ENCODE peak calls at places on chromosomes 4 and X, in four cellular contexts. Q is kidney, Y is upper lobe of right lung, M is heart left ventricle. Z is an unnamed sample.

GRCh38 chr4:100206850-100207249 is 16.6 kb upstream of the DDIT4L start:
- DNase-seq in M (no peak), Q (no peak), Y (no peak), Z (no peak)

GRCh38 chrX:143115466-143115865 is 89.7 kb downstream of the SPANXN4 start:
- DNase-seq in Y (no peak), M (no peak), Q (no peak), Z (no peak)

GRCh38 chr4:3270141-3270611 is 21.2 kb downstream of the MSANTD1 start:
- DNase-seq in Y (no peak), M (peak), Q (peak), Z (no peak)

GRCh38 chr4:109690690-109691410 is 12.4 kb downstream of the CASP6 start:
- DNase-seq in Y (no peak), M (no peak), Q (no peak), Z (no peak)

GRCh38 chr4:109185548-109185947 is 116.9 kb downstream of the COL25A1 start:
- DNase-seq in Y (no peak), M (no peak), Q (no peak), Z (no peak)

GRCh38 chrX:3962511-3963350 is 249.3 kb upstream of the PRKX start:
- DNase-seq in M (no peak), Y (no peak), Q (no peak), Z (no peak)

GRCh38 chrX:16578218-16578617 is 71.7 kb upstream of the S100G start:
- DNase-seq in M (no peak), Q (no peak), Y (no peak), Z (no peak)

GRCh38 chr4:37066149-37066548 is 178.4 kb upstream of the NWD2 start:
- DNase-seq in Y (no peak), Q (no peak), M (no peak), Z (no peak)

GRCh38 chr4:159002950-159003349 is 99.9 kb upstream of the RAPGEF2 start:
- DNase-seq in Q (no peak), Y (no peak), M (no peak), Z (no peak)

GRCh38 chrX:45788941-45789348 is 588.3 kb upstream of the DIPK2B start:
- DNase-seq in M (peak), Y (peak), Q (peak), Z (peak)

GRCh38 chr4:125736057-125736456 is 421.3 kb downstream of the FAT4 start:
- DNase-seq in Y (no peak), Q (no peak), M (no peak), Z (no peak)
- TF ChIP-seq CTCF in Y (no peak), Q (no peak), M (no peak), Z (no peak)

GRCh38 chr4:41795796-41796195 is 47.3 kb upstream of the PHOX2B start:
- DNase-seq in M (no peak), Y (no peak), Q (no peak), Z (no peak)

GRCh38 chr4:41787931-41788330 is 39.4 kb upstream of the PHOX2B start:
- DNase-seq in Q (no peak), M (no peak), Y (no peak), Z (no peak)

GRCh38 chr4:41796545-41797210 is 48.2 kb upstream of the PHOX2B start:
- DNase-seq in M (peak), Y (no peak), Q (no peak), Z (no peak)

GRCh38 chr4:41792166-41792565 is 43.6 kb upstream of the PHOX2B start:
- DNase-seq in Y (no peak), Q (no peak), M (no peak), Z (no peak)

GRCh38 chr4:41791557-41791956 is 43.0 kb upstream of the PHOX2B start:
- DNase-seq in Q (no peak), M (no peak), Y (no peak), Z (no peak)
- TF ChIP-seq CTCF in Q (no peak), M (no peak), Y (no peak), Z (no peak)

DNA sequence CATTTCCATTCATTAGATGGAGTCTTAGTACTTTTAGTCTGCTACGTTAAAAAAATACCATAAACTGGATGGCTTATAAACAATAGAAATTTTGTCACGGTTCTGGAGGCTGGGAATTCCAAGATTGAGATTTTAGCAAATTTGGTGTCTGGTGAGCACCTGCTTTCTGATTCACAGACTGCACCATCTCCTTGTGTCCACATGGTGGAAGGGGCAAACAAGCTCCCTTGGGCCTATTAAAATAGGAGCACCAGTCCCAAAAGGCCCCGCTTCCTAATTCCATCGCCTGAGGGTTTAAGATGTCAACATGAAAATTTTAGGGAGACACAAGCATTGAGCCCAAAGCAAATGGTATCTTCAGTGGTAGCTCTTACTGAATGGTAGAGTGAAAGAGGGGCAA is 120.5 kb upstream of the MAP9 start:
- DNase-seq in M (no peak), Y (no peak), Q (no peak), Z (no peak)
- TF ChIP-seq CTCF in M (peak), Y (no peak), Q (no peak), Z (no peak)

GRCh38 chr4:26509681-26510333 is 19.5 kb upstream of the CCKAR start:
- DNase-seq in Q (no peak), Y (no peak), M (no peak), Z (no peak)

GRCh38 chr4:26507286-26507685 is 17.0 kb upstream of the CCKAR start:
- DNase-seq in Y (no peak), Q (no peak), M (no peak), Z (no peak)

GRCh38 chr4:26503427-26503826 is 13.1 kb upstream of the CCKAR start:
- DNase-seq in Y (no peak), M (no peak), Q (no peak), Z (no peak)

GRCh38 chr4:26503844-26504243 is 13.6 kb upstream of the CCKAR start:
- DNase-seq in Q (no peak), Y (no peak), M (no peak), Z (no peak)
- TF ChIP-seq CTCF in Q (no peak), Y (no peak), M (no peak), Z (no peak)

DNA sequence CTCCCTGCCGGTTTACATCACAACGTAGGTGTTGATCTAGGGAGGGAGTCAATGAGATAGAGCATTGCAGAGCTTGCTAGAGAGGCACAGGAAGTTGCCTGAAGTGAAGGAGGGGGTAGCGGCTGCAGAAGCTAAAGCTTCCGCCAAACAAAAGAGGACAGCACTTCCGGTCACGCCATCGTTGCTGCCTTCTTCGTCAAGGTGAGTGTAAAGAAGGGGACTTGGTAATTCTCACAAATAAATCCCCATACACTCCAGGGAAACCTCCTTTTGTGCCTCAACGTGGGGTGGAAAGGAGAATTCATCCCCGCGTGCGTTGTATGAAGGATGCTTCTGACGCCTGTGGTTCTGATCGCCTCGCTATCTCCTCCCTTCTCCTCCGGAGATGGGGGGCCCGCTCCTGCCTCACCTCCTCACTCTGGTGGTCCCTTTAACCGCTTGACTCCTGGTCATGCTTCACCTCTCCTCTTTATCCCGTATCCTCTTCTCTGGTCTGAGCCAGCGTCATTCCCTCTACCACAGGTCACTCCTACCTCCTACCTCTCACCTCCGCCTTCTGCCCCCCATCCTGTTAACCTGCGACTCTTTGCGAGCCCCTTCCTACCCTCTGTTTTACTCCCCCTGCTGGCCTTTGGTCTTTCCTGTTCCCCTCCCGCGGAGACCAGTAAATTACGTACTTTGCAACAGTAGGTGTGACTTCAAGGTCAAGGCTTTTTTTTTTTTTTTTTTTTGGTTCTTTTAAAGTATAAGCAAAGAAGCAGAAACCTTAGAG is 59.9 kb downstream of the GSPT2 start:
- DNase-seq in M (peak), Q (no peak), Y (peak), Z (peak)
- TF ChIP-seq CTCF in M (no peak), Q (no peak), Y (peak), Z (peak)

GRCh38 chr4:152581536-152582160 is 45.8 kb upstream of the FBXW7 start:
- DNase-seq in Q (no peak), M (no peak), Y (no peak), Z (no peak)
- TF ChIP-seq CTCF in Q (no peak), M (no peak), Y (no peak), Z (no peak)

GRCh38 chr4:165464338-165464737 is 85.5 kb downstream of the CPE start:
- DNase-seq in Y (no peak), Q (no peak), M (no peak), Z (no peak)
- TF ChIP-seq CTCF in Y (no peak), Q (no peak), M (no peak), Z (no peak)

GRCh38 chr4:55337944-55338343 is 8.1 kb upstream of the SRD5A3 start:
- DNase-seq in Q (no peak), Y (no peak), M (no peak), Z (no peak)

GRCh38 chr4:55340246-55340645 is 5.8 kb upstream of the SRD5A3 start:
- DNase-seq in Q (no peak), Y (no peak), M (no peak), Z (no peak)

GRCh38 chr4:55336138-55337034 is 9.7 kb upstream of the SRD5A3 start:
- DNase-seq in Q (no peak), Y (no peak), M (no peak), Z (no peak)
- TF ChIP-seq CTCF in Q (no peak), Y (no peak), M (no peak), Z (no peak)

Z was measured in spleen.